ENCODE peak calls at places on chromosome 13, in six cellular contexts. One of them, this sample, is unnamed.

GRCh38 chr13:99265823-99266426 is 7.7 kb upstream of the GPR18 start:
- DNase-seq in HFF-Myc: no peak
- DNase-seq in choroid plexus epithelial cell: peak; percentile 81
- DNase-seq in AG04450: no peak
- DNase-seq in upper lobe of left lung: no peak
- DNase-seq in stomach: no peak
- DNase-seq in this sample: no peak

GRCh38 chr13:72121466-72121865 is 254.5 kb upstream of the DACH1 start:
- DNase-seq in HFF-Myc: no peak
- DNase-seq in choroid plexus epithelial cell: no peak
- DNase-seq in AG04450: no peak
- DNase-seq in upper lobe of left lung: no peak
- DNase-seq in stomach: no peak
- DNase-seq in this sample: no peak

GRCh38 chr13:52348983-52349780 is 56.8 kb downstream of the THSD1 start:
- DNase-seq in HFF-Myc: peak; percentile 48
- DNase-seq in choroid plexus epithelial cell: peak; percentile 62
- DNase-seq in AG04450: no peak
- DNase-seq in upper lobe of left lung: no peak
- DNase-seq in stomach: no peak
- DNase-seq in this sample: no peak

GRCh38 chr13:109096101-109096500 is 466.7 kb downstream of the MYO16 start:
- DNase-seq in HFF-Myc: no peak
- DNase-seq in choroid plexus epithelial cell: peak; percentile 20
- DNase-seq in AG04450: no peak
- DNase-seq in upper lobe of left lung: no peak
- DNase-seq in stomach: no peak
- DNase-seq in this sample: no peak

GRCh38 chr13:96762876-96763275 is 231.4 kb downstream of the OXGR1 start:
- DNase-seq in HFF-Myc: no peak
- DNase-seq in choroid plexus epithelial cell: no peak
- DNase-seq in AG04450: no peak
- DNase-seq in upper lobe of left lung: no peak
- DNase-seq in stomach: no peak
- DNase-seq in this sample: no peak

GRCh38 chr13:40116008-40116407 is 460.5 kb downstream of the COG6 start:
- DNase-seq in HFF-Myc: no peak
- DNase-seq in choroid plexus epithelial cell: peak; percentile 97
- DNase-seq in AG04450: no peak
- DNase-seq in upper lobe of left lung: no peak
- DNase-seq in stomach: peak; percentile 70
- DNase-seq in this sample: no peak

GRCh38 chr13:67620665-67621064 is 390.5 kb upstream of the PCDH9 start:
- DNase-seq in HFF-Myc: no peak
- DNase-seq in choroid plexus epithelial cell: peak; percentile 61
- DNase-seq in AG04450: peak; percentile 61
- DNase-seq in upper lobe of left lung: no peak
- DNase-seq in stomach: no peak
- DNase-seq in this sample: no peak

GRCh38 chr13:103351035-103351828 is 285.0 kb upstream of the SLC10A2 start:
- DNase-seq in HFF-Myc: no peak
- DNase-seq in choroid plexus epithelial cell: peak; percentile 70
- DNase-seq in AG04450: no peak
- DNase-seq in upper lobe of left lung: no peak
- DNase-seq in stomach: no peak
- DNase-seq in this sample: no peak

GRCh38 chr13:87709947-87710346 is 38.8 kb downstream of the SLITRK5 start:
- DNase-seq in HFF-Myc: no peak
- DNase-seq in choroid plexus epithelial cell: no peak
- DNase-seq in AG04450: no peak
- DNase-seq in upper lobe of left lung: no peak
- DNase-seq in stomach: no peak
- DNase-seq in this sample: no peak

GRCh38 chr13:36998624-36999041 is 507 bp downstream of the ALG5 start:
- DNase-seq in HFF-Myc: no peak
- DNase-seq in choroid plexus epithelial cell: no peak
- DNase-seq in AG04450: no peak
- DNase-seq in upper lobe of left lung: peak; percentile 87
- DNase-seq in stomach: no peak
- DNase-seq in this sample: peak; percentile 47

GRCh38 chr13:94351292-94352000 is 128.0 kb downstream of the DCT start:
- DNase-seq in HFF-Myc: no peak
- DNase-seq in choroid plexus epithelial cell: peak; percentile 79
- DNase-seq in AG04450: peak; percentile 47
- DNase-seq in upper lobe of left lung: no peak
- DNase-seq in stomach: no peak
- DNase-seq in this sample: no peak

GRCh38 chr13:50798923-50799322 is 44.6 kb downstream of the DLEU7 start:
- DNase-seq in HFF-Myc: peak; percentile 16
- DNase-seq in choroid plexus epithelial cell: peak; percentile 16
- DNase-seq in AG04450: no peak
- DNase-seq in upper lobe of left lung: no peak
- DNase-seq in stomach: no peak
- DNase-seq in this sample: no peak

GRCh38 chr13:28100149-28101121 is at the start of gene FLT3:
- DNase-seq in HFF-Myc: no peak
- DNase-seq in choroid plexus epithelial cell: peak; percentile 78
- DNase-seq in AG04450: no peak
- DNase-seq in upper lobe of left lung: peak; percentile 87
- DNase-seq in stomach: peak; percentile 37
- DNase-seq in this sample: peak; percentile 71

GRCh38 chr13:45879666-45880065 is 28.1 kb upstream of the SIAH3 start:
- DNase-seq in HFF-Myc: no peak
- DNase-seq in choroid plexus epithelial cell: peak; percentile 9
- DNase-seq in AG04450: no peak
- DNase-seq in upper lobe of left lung: no peak
- DNase-seq in stomach: peak; percentile 48
- DNase-seq in this sample: no peak

GRCh38 chr13:75935805-75936204 is 299.7 kb downstream of the LMO7 start:
- DNase-seq in HFF-Myc: no peak
- DNase-seq in choroid plexus epithelial cell: no peak
- DNase-seq in AG04450: no peak
- DNase-seq in upper lobe of left lung: no peak
- DNase-seq in stomach: no peak
- DNase-seq in this sample: no peak

GRCh38 chr13:34344761-34345600 is 527.0 kb downstream of the RFC3 start:
- DNase-seq in HFF-Myc: no peak
- DNase-seq in choroid plexus epithelial cell: no peak
- DNase-seq in AG04450: no peak
- DNase-seq in upper lobe of left lung: no peak
- DNase-seq in stomach: no peak
- DNase-seq in this sample: no peak

GRCh38 chr13:100495455-100495854 is 93.1 kb downstream of the GGACT start:
- DNase-seq in HFF-Myc: no peak
- DNase-seq in choroid plexus epithelial cell: no peak
- DNase-seq in AG04450: no peak
- DNase-seq in upper lobe of left lung: no peak
- DNase-seq in stomach: no peak
- DNase-seq in this sample: no peak

GRCh38 chr13:33271759-33272158 is 13.8 kb downstream of the STARD13 start:
- DNase-seq in HFF-Myc: no peak
- DNase-seq in choroid plexus epithelial cell: no peak
- DNase-seq in AG04450: no peak
- DNase-seq in upper lobe of left lung: no peak
- DNase-seq in stomach: no peak
- DNase-seq in this sample: no peak

GRCh38 chr13:43405457-43405856 is 381.3 kb downstream of the ENOX1 start:
- DNase-seq in HFF-Myc: peak; percentile 43
- DNase-seq in choroid plexus epithelial cell: peak; percentile 82
- DNase-seq in AG04450: peak; percentile 8
- DNase-seq in upper lobe of left lung: no peak
- DNase-seq in stomach: no peak
- DNase-seq in this sample: no peak

GRCh38 chr13:43408274-43408673 is 378.5 kb downstream of the ENOX1 start:
- DNase-seq in HFF-Myc: no peak
- DNase-seq in choroid plexus epithelial cell: no peak
- DNase-seq in AG04450: no peak
- DNase-seq in upper lobe of left lung: no peak
- DNase-seq in stomach: no peak
- DNase-seq in this sample: no peak

GRCh38 chr13:43411211-43411610 is 375.6 kb downstream of the ENOX1 start:
- DNase-seq in HFF-Myc: no peak
- DNase-seq in choroid plexus epithelial cell: no peak
- DNase-seq in AG04450: no peak
- DNase-seq in upper lobe of left lung: no peak
- DNase-seq in stomach: no peak
- DNase-seq in this sample: no peak

GRCh38 chr13:43411741-43412140 is 375.0 kb downstream of the ENOX1 start:
- DNase-seq in HFF-Myc: no peak
- DNase-seq in choroid plexus epithelial cell: no peak
- DNase-seq in AG04450: no peak
- DNase-seq in upper lobe of left lung: no peak
- DNase-seq in stomach: no peak
- DNase-seq in this sample: no peak

DNA sequence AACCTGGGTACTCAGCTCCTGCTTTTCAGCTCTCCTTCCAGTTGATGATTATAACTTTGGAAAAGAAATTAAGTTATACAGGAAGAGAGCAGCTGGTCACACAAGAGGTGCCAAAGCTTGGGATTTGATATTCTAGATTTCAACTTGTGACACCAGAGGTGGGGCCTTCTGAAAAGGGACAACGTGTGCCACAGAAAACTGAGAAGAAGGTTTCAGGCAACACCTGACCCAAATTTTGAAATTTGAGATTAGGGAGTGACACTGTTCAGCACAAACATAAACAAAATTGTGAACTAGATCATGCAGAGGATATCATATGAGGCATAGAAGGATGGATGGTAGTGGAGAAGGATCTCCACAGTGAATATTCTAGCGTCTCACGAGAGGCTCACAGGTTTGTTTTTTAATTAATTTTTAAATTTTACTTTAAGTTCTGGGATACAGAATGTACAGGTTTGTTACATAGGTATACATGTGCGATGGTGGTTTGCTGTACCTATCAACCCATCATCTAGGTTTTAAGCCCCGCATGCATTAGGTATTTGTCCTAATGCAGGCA is 379.7 kb downstream of the ENOX1 start:
- DNase-seq in HFF-Myc: no peak
- DNase-seq in choroid plexus epithelial cell: no peak
- DNase-seq in AG04450: no peak
- DNase-seq in upper lobe of left lung: no peak
- DNase-seq in stomach: no peak
- DNase-seq in this sample: no peak
- H3K4me3 ChIP-seq in HFF-Myc: no peak overlapping the region
- H3K4me3 ChIP-seq in choroid plexus epithelial cell: no peak overlapping the region
- H3K4me3 ChIP-seq in AG04450: no peak overlapping the region
- H3K4me3 ChIP-seq in upper lobe of left lung: no peak overlapping the region
- H3K4me3 ChIP-seq in stomach: no peak overlapping the region
- H3K4me3 ChIP-seq in this sample: no peak overlapping the region

GRCh38 chr13:26601669-26602068 is 44.2 kb downstream of the WASF3 start:
- DNase-seq in HFF-Myc: peak; percentile 52
- DNase-seq in choroid plexus epithelial cell: peak; percentile 50
- DNase-seq in AG04450: no peak
- DNase-seq in upper lobe of left lung: no peak
- DNase-seq in stomach: no peak
- DNase-seq in this sample: peak; percentile 13
- TF ChIP-seq CTCF in HFF-Myc: no peak
- TF ChIP-seq CTCF in choroid plexus epithelial cell: peak; percentile 24
- TF ChIP-seq CTCF in AG04450: no peak
- TF ChIP-seq CTCF in upper lobe of left lung: no peak
- TF ChIP-seq CTCF in stomach: no peak
- TF ChIP-seq CTCF in this sample: no peak

GRCh38 chr13:113992276-113993005 is 18.6 kb upstream of the C13orf46 start:
- DNase-seq in HFF-Myc: no peak
- DNase-seq in choroid plexus epithelial cell: no peak
- DNase-seq in AG04450: no peak
- DNase-seq in upper lobe of left lung: peak; percentile 58
- DNase-seq in stomach: no peak
- DNase-seq in this sample: no peak
- H3K4me3 ChIP-seq in HFF-Myc: no peak overlapping the region
- H3K4me3 ChIP-seq in choroid plexus epithelial cell: no peak overlapping the region
- H3K4me3 ChIP-seq in AG04450: no peak overlapping the region
- H3K4me3 ChIP-seq in upper lobe of left lung: no peak overlapping the region
- H3K4me3 ChIP-seq in stomach: peak overlapping the region; percentile 8
- H3K4me3 ChIP-seq in this sample: no peak overlapping the region

DNA sequence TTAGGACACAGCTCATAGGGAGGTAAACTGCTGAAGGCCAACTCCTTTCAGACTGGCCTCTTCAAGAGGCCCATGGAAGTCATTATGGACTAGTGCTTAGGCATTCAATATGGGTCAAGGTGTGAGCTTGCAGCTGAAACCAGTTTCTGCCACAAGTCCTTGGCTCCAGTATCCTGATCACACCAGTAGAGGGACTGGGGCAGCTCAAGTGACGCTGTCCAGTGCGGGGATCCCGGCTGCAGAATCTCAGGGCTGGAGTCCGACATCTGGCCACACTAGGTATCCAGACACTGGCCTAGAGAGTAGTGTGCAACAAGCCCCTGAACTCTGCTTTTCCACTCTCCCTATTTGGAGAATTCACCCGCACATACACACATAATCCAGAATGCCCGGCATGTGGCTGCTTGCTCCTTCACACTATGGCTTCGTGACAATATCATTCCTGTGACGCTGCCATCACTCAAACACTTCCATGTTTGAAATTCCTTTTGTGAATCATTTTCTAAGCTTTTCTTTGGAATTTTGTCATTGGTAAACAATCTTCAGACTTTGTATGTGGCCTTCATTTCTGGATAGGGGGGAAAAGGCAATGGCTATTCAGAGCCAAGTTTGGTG is 425.1 kb downstream of the EFNB2 start:
- DNase-seq in HFF-Myc: no peak
- DNase-seq in choroid plexus epithelial cell: no peak
- DNase-seq in AG04450: no peak
- DNase-seq in upper lobe of left lung: no peak
- DNase-seq in stomach: no peak
- DNase-seq in this sample: no peak
- TF ChIP-seq CTCF in HFF-Myc: no peak
- TF ChIP-seq CTCF in choroid plexus epithelial cell: no peak
- TF ChIP-seq CTCF in AG04450: no peak
- TF ChIP-seq CTCF in upper lobe of left lung: no peak
- TF ChIP-seq CTCF in stomach: no peak
- TF ChIP-seq CTCF in this sample: no peak

This sample was measured in GM06990.